ENCODE peak calls at places on chromosomes 6 and 20, in seven cellular contexts. One of them, this sample, is unnamed.

GRCh38 chr6:49269190-49269589 is 193.9 kb downstream of the MMUT start:
- DNase-seq in IMR-90: peak
- DNase-seq in neuronal stem cell: no peak
- DNase-seq in mesendoderm: no peak
- DNase-seq in H1: no peak
- DNase-seq in H9: no peak
- DNase-seq in trophoblast cell: no peak
- DNase-seq in this sample: no peak

GRCh38 chr6:137958809-137959565 is 91.9 kb downstream of the TNFAIP3 start:
- DNase-seq in IMR-90: no peak
- DNase-seq in neuronal stem cell: no peak
- DNase-seq in mesendoderm: no peak
- DNase-seq in H1: no peak
- DNase-seq in H9: no peak
- DNase-seq in trophoblast cell: no peak
- DNase-seq in this sample: no peak

GRCh38 chr6:150185697-150186096 is 42.9 kb downstream of the PPP1R14C start:
- DNase-seq in IMR-90: no peak
- DNase-seq in neuronal stem cell: no peak
- DNase-seq in mesendoderm: no peak
- DNase-seq in H1: no peak
- DNase-seq in H9: no peak
- DNase-seq in trophoblast cell: no peak
- DNase-seq in this sample: no peak

GRCh38 chr20:45061244-45061643 is 39.7 kb downstream of the KCNS1 start:
- DNase-seq in IMR-90: peak
- DNase-seq in neuronal stem cell: no peak
- DNase-seq in mesendoderm: no peak
- DNase-seq in H1: no peak
- DNase-seq in H9: no peak
- DNase-seq in trophoblast cell: peak
- DNase-seq in this sample: peak

GRCh38 chr20:55054443-55054842 is 579.0 kb downstream of the DOK5 start:
- DNase-seq in IMR-90: no peak
- DNase-seq in neuronal stem cell: no peak
- DNase-seq in mesendoderm: no peak
- DNase-seq in H1: no peak
- DNase-seq in H9: no peak
- DNase-seq in trophoblast cell: no peak
- DNase-seq in this sample: no peak

GRCh38 chr20:38842558-38842981 is 37.1 kb downstream of the PPP1R16B start:
- DNase-seq in IMR-90: no peak
- DNase-seq in neuronal stem cell: no peak
- DNase-seq in mesendoderm: no peak
- DNase-seq in H1: no peak
- DNase-seq in H9: no peak
- DNase-seq in trophoblast cell: no peak
- DNase-seq in this sample: no peak

GRCh38 chr6:118618676-118619377 is 32.6 kb downstream of the CEP85L start:
- DNase-seq in IMR-90: peak
- DNase-seq in neuronal stem cell: peak
- DNase-seq in mesendoderm: peak
- DNase-seq in H1: peak
- DNase-seq in H9: peak
- DNase-seq in trophoblast cell: peak
- DNase-seq in this sample: peak

GRCh38 chr6:33000053-33000452 is 9.3 kb downstream of the HLA-DOA start:
- DNase-seq in IMR-90: no peak
- DNase-seq in neuronal stem cell: peak
- DNase-seq in mesendoderm: peak
- DNase-seq in H1: no peak
- DNase-seq in H9: peak
- DNase-seq in trophoblast cell: no peak
- DNase-seq in this sample: no peak

GRCh38 chr6:27250955-27251671 is 3.6 kb downstream of the PRSS16 start:
- DNase-seq in IMR-90: no peak
- DNase-seq in neuronal stem cell: peak
- DNase-seq in mesendoderm: peak
- DNase-seq in H1: peak
- DNase-seq in H9: peak
- DNase-seq in trophoblast cell: peak
- DNase-seq in this sample: peak

GRCh38 chr6:20916081-20916480 is 381.8 kb downstream of the CDKAL1 start:
- DNase-seq in IMR-90: peak
- DNase-seq in neuronal stem cell: no peak
- DNase-seq in mesendoderm: no peak
- DNase-seq in H1: no peak
- DNase-seq in H9: no peak
- DNase-seq in trophoblast cell: no peak
- DNase-seq in this sample: no peak

GRCh38 chr20:11675920-11676617 is 241.6 kb upstream of the BTBD3 start:
- DNase-seq in IMR-90: peak
- DNase-seq in neuronal stem cell: no peak
- DNase-seq in mesendoderm: no peak
- DNase-seq in H1: no peak
- DNase-seq in H9: no peak
- DNase-seq in trophoblast cell: no peak
- DNase-seq in this sample: no peak

GRCh38 chr6:146878564-146879343 is 280.0 kb downstream of the ADGB start:
- DNase-seq in IMR-90: no peak
- DNase-seq in neuronal stem cell: no peak
- DNase-seq in mesendoderm: peak
- DNase-seq in H1: no peak
- DNase-seq in H9: no peak
- DNase-seq in trophoblast cell: no peak
- DNase-seq in this sample: no peak

GRCh38 chr6:155050311-155050710 is 55.2 kb downstream of the TIAM2 start:
- DNase-seq in IMR-90: peak
- DNase-seq in neuronal stem cell: no peak
- DNase-seq in mesendoderm: no peak
- DNase-seq in H1: peak
- DNase-seq in H9: no peak
- DNase-seq in trophoblast cell: no peak
- DNase-seq in this sample: peak

GRCh38 chr20:47360489-47361267 is 4.2 kb upstream of the ZMYND8 start:
- DNase-seq in IMR-90: peak
- DNase-seq in neuronal stem cell: peak
- DNase-seq in mesendoderm: peak
- DNase-seq in H1: peak
- DNase-seq in H9: peak
- DNase-seq in trophoblast cell: peak
- DNase-seq in this sample: peak

GRCh38 chr6:149212892-149213786 is 104.4 kb upstream of the TAB2 start:
- DNase-seq in IMR-90: no peak
- DNase-seq in neuronal stem cell: no peak
- DNase-seq in mesendoderm: no peak
- DNase-seq in H1: no peak
- DNase-seq in H9: no peak
- DNase-seq in trophoblast cell: no peak
- DNase-seq in this sample: no peak

GRCh38 chr20:12372557-12372956 is 454.9 kb downstream of the BTBD3 start:
- DNase-seq in IMR-90: no peak
- DNase-seq in neuronal stem cell: no peak
- DNase-seq in mesendoderm: no peak
- DNase-seq in H1: no peak
- DNase-seq in H9: no peak
- DNase-seq in trophoblast cell: no peak
- DNase-seq in this sample: no peak

GRCh38 chr20:36975085-36975829 is 23.7 kb upstream of the SAMHD1 start:
- DNase-seq in IMR-90: no peak
- DNase-seq in neuronal stem cell: no peak
- DNase-seq in mesendoderm: no peak
- DNase-seq in H1: no peak
- DNase-seq in H9: no peak
- DNase-seq in trophoblast cell: no peak
- DNase-seq in this sample: no peak

DNA sequence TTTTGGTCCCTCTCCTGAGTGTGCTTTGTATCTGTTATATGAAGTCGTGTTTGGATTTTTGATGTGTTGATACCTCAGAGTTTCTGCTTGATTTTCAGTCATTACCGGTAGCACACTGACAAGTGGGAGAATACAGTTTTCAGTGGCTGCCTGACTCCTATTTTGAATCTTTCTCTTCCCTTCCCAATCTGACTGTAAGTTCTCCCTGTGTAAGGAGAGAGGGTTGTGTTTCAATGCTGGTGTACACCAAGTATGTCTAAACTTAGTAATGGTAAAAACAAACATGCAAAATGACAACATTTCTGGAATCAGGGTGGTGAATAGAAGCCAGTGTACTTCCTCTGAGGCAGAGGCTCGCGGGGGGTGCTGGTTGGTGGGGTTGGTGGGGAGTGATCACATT is 103.4 kb downstream of the HIVEP1 start:
- DNase-seq in IMR-90: no peak
- DNase-seq in neuronal stem cell: no peak
- DNase-seq in mesendoderm: no peak
- DNase-seq in H1: no peak
- DNase-seq in H9: no peak
- DNase-seq in trophoblast cell: no peak
- DNase-seq in this sample: no peak
- H2AK5ac ChIP-seq in IMR-90: no peak
- H2AK5ac ChIP-seq in neuronal stem cell: no peak
- H2AK5ac ChIP-seq in mesendoderm: no peak
- H2AK5ac ChIP-seq in H1: no peak
- H2AK5ac ChIP-seq in H9: no peak
- H2AK5ac ChIP-seq in trophoblast cell: no peak
- H2AK5ac ChIP-seq in this sample: no peak

GRCh38 chr6:36953931-36954261 is 642 bp upstream of the PI16 start:
- DNase-seq in IMR-90: no peak
- DNase-seq in neuronal stem cell: no peak
- DNase-seq in mesendoderm: no peak
- DNase-seq in H1: no peak
- DNase-seq in H9: no peak
- DNase-seq in trophoblast cell: no peak
- DNase-seq in this sample: no peak

GRCh38 chr6:36956111-36956820 is 1.7 kb downstream of the PI16 start:
- DNase-seq in IMR-90: no peak
- DNase-seq in neuronal stem cell: no peak
- DNase-seq in mesendoderm: no peak
- DNase-seq in H1: no peak
- DNase-seq in H9: no peak
- DNase-seq in trophoblast cell: no peak
- DNase-seq in this sample: no peak

GRCh38 chr6:36954262-36954931 is at the start of gene PI16:
- DNase-seq in IMR-90: no peak
- DNase-seq in neuronal stem cell: no peak
- DNase-seq in mesendoderm: no peak
- DNase-seq in H1: no peak
- DNase-seq in H9: no peak
- DNase-seq in trophoblast cell: no peak
- DNase-seq in this sample: no peak

GRCh38 chr6:36955136-36955535 is 598 bp downstream of the PI16 start:
- DNase-seq in IMR-90: no peak
- DNase-seq in neuronal stem cell: no peak
- DNase-seq in mesendoderm: no peak
- DNase-seq in H1: no peak
- DNase-seq in H9: no peak
- DNase-seq in trophoblast cell: no peak
- DNase-seq in this sample: no peak

DNA sequence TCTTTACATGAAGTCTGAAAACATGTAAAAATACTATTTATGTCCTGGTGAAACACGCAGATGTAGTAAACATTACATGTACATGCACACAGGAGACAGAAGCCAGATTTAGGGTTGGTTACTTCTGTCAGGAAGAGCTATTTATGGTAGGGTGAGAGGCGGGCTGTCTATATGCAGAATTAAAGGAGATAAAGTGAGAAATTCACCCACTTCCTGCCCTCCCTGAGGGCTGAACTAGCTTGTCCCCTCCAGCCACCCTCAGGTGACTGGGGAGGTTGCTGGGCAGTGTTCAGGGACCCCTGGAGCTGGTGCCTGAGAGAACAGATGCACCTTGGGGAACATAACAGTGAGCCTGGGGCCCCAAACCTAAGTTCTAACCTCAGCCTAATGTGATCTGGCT is 1.1 kb downstream of the PI16 start:
- DNase-seq in IMR-90: no peak
- DNase-seq in neuronal stem cell: no peak
- DNase-seq in mesendoderm: no peak
- DNase-seq in H1: no peak
- DNase-seq in H9: no peak
- DNase-seq in trophoblast cell: no peak
- DNase-seq in this sample: no peak
- H2AK5ac ChIP-seq in IMR-90: no peak
- H2AK5ac ChIP-seq in neuronal stem cell: no peak
- H2AK5ac ChIP-seq in mesendoderm: no peak
- H2AK5ac ChIP-seq in H1: no peak
- H2AK5ac ChIP-seq in H9: no peak
- H2AK5ac ChIP-seq in trophoblast cell: no peak
- H2AK5ac ChIP-seq in this sample: no peak

DNA sequence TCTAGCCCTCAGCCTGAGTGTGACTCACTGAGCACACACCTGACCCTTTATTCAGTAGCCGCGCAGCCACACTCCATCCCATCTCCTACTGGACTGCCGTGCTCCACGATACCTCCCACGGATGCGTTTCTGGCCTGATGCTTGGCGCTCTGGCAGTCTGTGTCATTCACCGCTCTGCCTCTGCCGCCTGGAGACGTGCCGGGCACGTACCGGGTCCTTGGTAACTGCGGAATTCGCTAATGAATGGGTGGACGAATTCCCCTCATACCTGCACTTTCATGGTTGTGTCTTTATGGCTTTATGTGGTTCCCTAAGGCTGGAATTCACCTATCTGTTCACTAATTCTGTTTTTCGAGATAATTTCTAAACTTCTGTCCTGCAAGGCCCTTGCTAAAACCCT is 405.7 kb downstream of the QKI start:
- DNase-seq in IMR-90: no peak
- DNase-seq in neuronal stem cell: no peak
- DNase-seq in mesendoderm: no peak
- DNase-seq in H1: no peak
- DNase-seq in H9: no peak
- DNase-seq in trophoblast cell: peak
- DNase-seq in this sample: no peak
- H2AK5ac ChIP-seq in IMR-90: no peak
- H2AK5ac ChIP-seq in neuronal stem cell: no peak
- H2AK5ac ChIP-seq in mesendoderm: no peak
- H2AK5ac ChIP-seq in H1: no peak
- H2AK5ac ChIP-seq in H9: no peak
- H2AK5ac ChIP-seq in trophoblast cell: no peak
- H2AK5ac ChIP-seq in this sample: no peak

GRCh38 chr6:36349240-36349639 is 12.6 kb upstream of the BNIP5 start:
- DNase-seq in IMR-90: no peak
- DNase-seq in neuronal stem cell: no peak
- DNase-seq in mesendoderm: no peak
- DNase-seq in H1: no peak
- DNase-seq in H9: no peak
- DNase-seq in trophoblast cell: no peak
- DNase-seq in this sample: no peak

GRCh38 chr6:36346486-36346885 is 9.8 kb upstream of the BNIP5 start:
- DNase-seq in IMR-90: no peak
- DNase-seq in neuronal stem cell: no peak
- DNase-seq in mesendoderm: no peak
- DNase-seq in H1: no peak
- DNase-seq in H9: no peak
- DNase-seq in trophoblast cell: no peak
- DNase-seq in this sample: no peak

GRCh38 chr6:36347635-36348034 is 10.9 kb upstream of the BNIP5 start:
- DNase-seq in IMR-90: no peak
- DNase-seq in neuronal stem cell: no peak
- DNase-seq in mesendoderm: no peak
- DNase-seq in H1: no peak
- DNase-seq in H9: no peak
- DNase-seq in trophoblast cell: no peak
- DNase-seq in this sample: no peak

GRCh38 chr6:36343109-36343508 is 6.4 kb upstream of the BNIP5 start:
- DNase-seq in IMR-90: no peak
- DNase-seq in neuronal stem cell: no peak
- DNase-seq in mesendoderm: no peak
- DNase-seq in H1: no peak
- DNase-seq in H9: no peak
- DNase-seq in trophoblast cell: no peak
- DNase-seq in this sample: no peak

GRCh38 chr6:36345681-36346417 is 9.2 kb upstream of the BNIP5 start:
- DNase-seq in IMR-90: no peak
- DNase-seq in neuronal stem cell: no peak
- DNase-seq in mesendoderm: peak
- DNase-seq in H1: peak
- DNase-seq in H9: peak
- DNase-seq in trophoblast cell: peak
- DNase-seq in this sample: no peak
- H2AK5ac ChIP-seq in IMR-90: no peak
- H2AK5ac ChIP-seq in neuronal stem cell: no peak
- H2AK5ac ChIP-seq in mesendoderm: no peak
- H2AK5ac ChIP-seq in H1: no peak
- H2AK5ac ChIP-seq in H9: no peak
- H2AK5ac ChIP-seq in trophoblast cell: no peak
- H2AK5ac ChIP-seq in this sample: no peak

This sample was measured in mesenchymal stem cell.